ENCODE peak calls at places on chromosomes 5 and 9, in nine cellular contexts. H is heart left ventricle; Y is neural progenitor cell; K is fibroblast of pulmonary artery; C is breast epithelium; L is cardiac fibroblast; I is CD8-positive, alpha-beta memory T cell; Z is fibroblast of mammary gland; G is DND-41. M is an unnamed sample.
A peak's percentile ranks its signal among the peaks of the same experiment; 100 is the strongest.

GRCh38 chr5:111384220-111384619 is 128.1 kb downstream of the STARD4 start:
- DNase-seq in L (peak; percentile 31), H (no peak), I (no peak), Y (no peak), C (no peak), G (no peak), Z (peak; percentile 20), K (peak; percentile 55), M (no peak)

GRCh38 chr9:116358251-116358650 is 204.7 kb downstream of the PAPPA start:
- DNase-seq in Z (no peak), K (no peak), C (no peak), I (no peak), Y (no peak), L (peak; percentile 37), G (no peak), H (no peak), M (no peak)

GRCh38 chr5:80760680-80761079 is 105.9 kb upstream of the DHFR start:
- DNase-seq in Y (no peak), K (no peak), L (no peak), Z (no peak), G (no peak), H (no peak), C (no peak), I (no peak), M (no peak)

GRCh38 chr9:25415723-25416122 is 262.5 kb downstream of the TUSC1 start:
- DNase-seq in Z (no peak), G (no peak), Y (no peak), L (no peak), C (no peak), I (no peak), K (no peak), H (no peak), M (no peak)

GRCh38 chr9:81599837-81600236 is 89.5 kb downstream of the TLE1 start:
- DNase-seq in Z (peak; percentile 55), K (no peak), H (no peak), Y (no peak), G (no peak), L (peak; percentile 9), I (no peak), C (no peak), M (no peak)

GRCh38 chr5:1179383-1179715 is 22.0 kb upstream of the SLC6A19 start:
- DNase-seq in L (no peak), H (peak; percentile 49), G (no peak), I (no peak), Y (no peak), C (no peak), Z (no peak), K (no peak), M (no peak)

GRCh38 chr5:98796197-98796972 is 22.9 kb downstream of the RGMB start:
- DNase-seq in H (no peak), Y (peak; percentile 68), Z (peak; percentile 71), G (peak; percentile 51), C (no peak), I (peak; percentile 25), L (peak; percentile 79), K (peak; percentile 71), M (no peak)

GRCh38 chr9:109274768-109275596 is 45.9 kb downstream of the EPB41L4B start:
- DNase-seq in L (no peak), Y (no peak), Z (no peak), G (no peak), C (no peak), I (no peak), K (no peak), H (no peak), M (no peak)

GRCh38 chr9:613771-614347 is 227.6 kb upstream of the DMRT1 start:
- DNase-seq in L (peak; percentile 94), C (peak; percentile 68), G (peak; percentile 46), Y (peak; percentile 84), K (peak; percentile 92), I (peak; percentile 6), Z (peak; percentile 90), H (peak; percentile 79), M (peak; percentile 91)

GRCh38 chr5:148414848-148415247 is 31.1 kb downstream of the FBXO38 start:
- DNase-seq in G (no peak), K (no peak), C (no peak), Y (no peak), L (no peak), H (no peak), I (no peak), Z (no peak), M (no peak)

GRCh38 chr5:172093559-172093958 is 87.1 kb upstream of the FBXW11 start:
- DNase-seq in L (no peak), I (no peak), Y (no peak), C (peak; percentile 28), H (peak; percentile 65), Z (no peak), K (no peak), G (no peak), M (peak; percentile 64)

GRCh38 chr9:127987103-127987614 is 6.4 kb upstream of the EEIG1 start:
- DNase-seq in Z (peak; percentile 67), L (peak; percentile 60), H (peak; percentile 79), C (peak; percentile 85), Y (no peak), K (no peak), I (no peak), G (no peak), M (no peak)

DNA sequence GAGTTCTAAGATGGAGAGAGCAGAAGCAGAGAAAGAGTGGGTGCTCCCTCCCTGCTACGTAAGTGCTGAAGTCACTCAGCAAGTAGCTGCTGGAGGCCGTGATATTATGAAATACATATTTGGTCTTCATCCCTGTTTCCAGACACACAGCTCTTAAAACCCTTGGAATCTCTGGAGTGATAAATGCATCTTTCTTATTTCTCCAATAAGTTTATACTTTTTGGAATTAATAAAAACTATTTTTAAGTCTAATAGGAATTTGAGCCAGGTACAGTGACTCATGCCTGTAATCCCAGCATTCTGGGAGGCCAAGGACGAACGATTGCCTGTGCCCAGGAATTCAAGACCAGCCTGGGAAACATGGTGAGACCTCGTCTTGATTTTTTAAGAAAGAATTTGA is 60.6 kb downstream of the AUH start:
- DNase-seq in C (no peak), L (peak; percentile 8), K (peak; percentile 21), G (no peak), H (no peak), Z (peak; percentile 53), I (no peak), Y (no peak), M (no peak)
- H3K4me3 ChIP-seq in C (no peak overlapping the region), L (no peak overlapping the region), K (no peak overlapping the region), G (no peak overlapping the region), H (no peak overlapping the region), Z (no peak overlapping the region), I (no peak overlapping the region), Y (no peak overlapping the region), M (no peak overlapping the region)

GRCh38 chr9:36029765-36030528 is 6.8 kb upstream of the RECK start:
- DNase-seq in K (peak; percentile 97), Z (peak; percentile 99), L (peak; percentile 98), I (no peak), Y (no peak), G (no peak), C (no peak), H (no peak), M (no peak)
- H3K4me3 ChIP-seq in K (no peak overlapping the region), Z (no peak overlapping the region), L (no peak overlapping the region), I (no peak overlapping the region), Y (no peak overlapping the region), G (no peak overlapping the region), C (no peak overlapping the region), H (no peak overlapping the region), M (no peak overlapping the region)

GRCh38 chr9:134324359-134325095 is 1.7 kb upstream of the RXRA start:
- DNase-seq in Z (peak; percentile 75), K (no peak), L (peak; percentile 74), Y (no peak), C (no peak), I (no peak), G (no peak), H (peak; percentile 61), M (no peak)
- H3K4me3 ChIP-seq in Z (peak overlapping the region; percentile 64), K (peak overlapping the region; percentile 72), L (peak overlapping the region; percentile 72), Y (peak overlapping the region; percentile 51), C (peak overlapping the region; percentile 75), I (no peak overlapping the region), G (no peak overlapping the region), H (peak overlapping the region; percentile 72), M (peak overlapping the region; percentile 97)

DNA sequence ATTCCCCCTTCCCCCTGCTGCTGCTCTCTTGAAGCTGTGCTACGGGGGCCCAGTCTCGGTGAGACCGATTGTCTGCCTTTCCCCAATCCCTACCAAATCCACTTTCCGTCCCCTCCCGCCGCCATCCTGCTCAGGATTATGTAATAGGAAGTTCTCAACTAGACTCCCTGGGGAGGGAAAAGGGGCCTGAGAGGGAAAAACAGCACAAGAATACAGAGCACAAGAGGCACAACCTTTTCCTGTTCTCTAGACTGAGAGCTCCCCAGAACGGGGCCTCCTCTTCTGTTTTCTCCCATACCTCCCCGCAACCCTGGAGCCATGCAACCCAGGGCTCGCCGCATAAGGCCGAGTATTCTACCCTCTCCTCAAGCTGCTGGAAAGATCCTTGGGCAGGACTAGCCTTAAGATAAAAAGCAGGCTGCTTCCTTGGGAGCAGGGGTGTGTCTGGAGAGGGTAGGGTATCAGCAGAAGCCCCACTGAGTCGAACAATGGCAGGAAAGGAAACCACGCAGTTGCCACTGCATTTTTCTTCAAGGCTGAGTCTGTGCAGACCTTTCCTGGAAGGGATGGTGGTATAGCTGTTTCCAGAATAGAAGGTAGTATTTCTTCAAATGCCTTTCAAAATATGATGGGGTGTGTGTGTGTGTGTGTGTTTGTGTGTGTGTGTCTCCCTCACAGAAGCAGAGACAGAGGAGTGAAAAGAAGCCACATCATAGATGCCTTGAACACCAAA is 12.9 kb downstream of the MYORG start:
- DNase-seq in G (no peak), K (peak; percentile 81), H (no peak), Z (no peak), I (no peak), L (peak; percentile 72), Y (peak; percentile 75), C (no peak), M (peak; percentile 49)
- H3K4me3 ChIP-seq in G (no peak overlapping the region), K (peak overlapping the region; percentile 28), H (peak overlapping the region; percentile 8), Z (no peak overlapping the region), I (no peak overlapping the region), L (no peak overlapping the region), Y (peak overlapping the region; percentile 22), C (no peak overlapping the region), M (no peak overlapping the region)

GRCh38 chr9:89495824-89496555 is 1.9 kb downstream of the SEMA4D start:
- DNase-seq in H (no peak), K (no peak), Y (no peak), G (peak; percentile 28), Z (no peak), I (no peak), C (no peak), L (no peak), M (no peak)
- H3K4me3 ChIP-seq in H (peak overlapping the region; percentile 58), K (no peak overlapping the region), Y (peak overlapping the region; percentile 94), G (peak overlapping the region; percentile 85), Z (no peak overlapping the region), I (peak overlapping the region; percentile 82), C (peak overlapping the region; percentile 88), L (no peak overlapping the region), M (no peak overlapping the region)

GRCh38 chr9:97507585-97507984 is 6.1 kb downstream of the TMOD1 start:
- DNase-seq in H (no peak), Y (no peak), I (no peak), L (no peak), C (no peak), K (no peak), G (no peak), Z (no peak), M (no peak)
- H3K4me3 ChIP-seq in H (no peak overlapping the region), Y (no peak overlapping the region), I (no peak overlapping the region), L (no peak overlapping the region), C (no peak overlapping the region), K (no peak overlapping the region), G (no peak overlapping the region), Z (no peak overlapping the region), M (no peak overlapping the region)